ENCODE peak calls at places on chromosomes 2 and 18, in five cellular contexts. Q is CD4-positive, alpha-beta T cell; U is cardiac septum; O is activated naive CD4-positive, alpha-beta T cell treated with anti-CD3 and anti-CD28 coated beads for 36 hours; X is amniotic stem cell. I is an unnamed sample.

GRCh38 chr18:11974741-11975325 is 6.5 kb upstream of the IMPA2 start:
- DNase-seq in Q (no peak), U (no peak), O (no peak), X (no peak), I (no peak)

GRCh38 chr2:11213090-11213638 is 57.9 kb downstream of the SLC66A3 start:
- DNase-seq in Q (no peak), U (no peak), O (no peak), X (no peak), I (no peak)

GRCh38 chr2:197145471-197146056 is 165.0 kb downstream of the ANKRD44 start:
- DNase-seq in Q (peak; percentile 35), U (no peak), O (peak; percentile 16), X (no peak), I (peak; percentile 51)

GRCh38 chr2:59947917-59948534 is 605.4 kb downstream of the BCL11A start:
- DNase-seq in Q (no peak), U (no peak), O (no peak), X (no peak), I (no peak)

GRCh38 chr18:57806891-57807280 is 3.8 kb upstream of the ATP8B1 start:
- DNase-seq in Q (no peak), U (no peak), O (no peak), X (peak; percentile 55), I (no peak)

GRCh38 chr2:126733795-126734194 is 77.8 kb downstream of the GYPC start:
- DNase-seq in Q (no peak), U (no peak), O (no peak), X (no peak), I (no peak)

GRCh38 chr2:160415991-160416390 is 77.6 kb downstream of the RBMS1 start:
- DNase-seq in Q (no peak), U (no peak), O (no peak), X (peak; percentile 31), I (no peak)

GRCh38 chr2:12931211-12931844 is 214.6 kb downstream of the TRIB2 start:
- DNase-seq in Q (no peak), U (no peak), O (no peak), X (no peak), I (peak; percentile 53)

GRCh38 chr18:9738266-9738969 is 30.3 kb downstream of the RAB31 start:
- DNase-seq in Q (no peak), U (no peak), O (no peak), X (no peak), I (no peak)

GRCh38 chr2:121066526-121066925 is 218.5 kb downstream of the TFCP2L1 start:
- DNase-seq in Q (no peak), U (no peak), O (no peak), X (no peak), I (no peak)

GRCh38 chr2:24840962-24841945 is 48.0 kb downstream of the CENPO start:
- DNase-seq in Q (no peak), U (no peak), O (no peak), X (no peak), I (peak; percentile 37)

GRCh38 chr2:157256621-157257020 is 884 bp upstream of the GALNT5 start:
- DNase-seq in Q (no peak), U (no peak), O (peak; percentile 44), X (no peak), I (no peak)

GRCh38 chr2:162365392-162365791 is 21.5 kb downstream of the GCA start:
- DNase-seq in Q (no peak), U (no peak), O (no peak), X (no peak), I (no peak)

GRCh38 chr2:187429989-187430388 is 18.1 kb downstream of the CALCRL start:
- DNase-seq in Q (no peak), U (no peak), O (no peak), X (peak; percentile 13), I (no peak)

GRCh38 chr18:11392292-11392691 is 217.1 kb upstream of the SLC35G4 start:
- DNase-seq in Q (no peak), U (no peak), O (no peak), X (no peak), I (no peak)

GRCh38 chr2:27798476-27798875 is 27.0 kb downstream of the MRPL33 start:
- DNase-seq in Q (no peak), U (no peak), O (no peak), X (no peak), I (no peak)

GRCh38 chr2:19790291-19790690 is 111.5 kb downstream of the TTC32 start:
- DNase-seq in Q (no peak), U (no peak), O (no peak), X (no peak), I (no peak)

GRCh38 chr2:143264851-143265250 is 135.6 kb downstream of the ARHGAP15 start:
- DNase-seq in Q (no peak), U (no peak), O (no peak), X (peak; percentile 87), I (no peak)

GRCh38 chr18:68735498-68736343 is 20.8 kb upstream of the TMX3 start:
- DNase-seq in Q (no peak), U (no peak), O (peak; percentile 11), X (no peak), I (peak; percentile 8)

GRCh38 chr2:228602277-228602676 is 420.8 kb upstream of the SPHKAP start:
- DNase-seq in Q (no peak), U (no peak), O (no peak), X (no peak), I (no peak)

GRCh38 chr2:238865744-238866355 is 18.0 kb downstream of the TWIST2 start:
- DNase-seq in Q (no peak), U (peak; percentile 57), O (no peak), X (no peak), I (no peak)

GRCh38 chr2:15728247-15728721 is 136.6 kb downstream of the DDX1 start:
- DNase-seq in Q (no peak), U (no peak), O (no peak), X (no peak), I (peak; percentile 57)

GRCh38 chr2:72900191-72900825 is 13.1 kb downstream of the SPR start:
- DNase-seq in Q (no peak), U (no peak), O (no peak), X (no peak), I (no peak)

GRCh38 chr18:73691118-73691517 is 456.5 kb downstream of the FBXO15 start:
- DNase-seq in Q (no peak), U (no peak), O (no peak), X (no peak), I (no peak)

GRCh38 chr2:105739408-105739807 is 5.3 kb upstream of the NCK2 start:
- DNase-seq in Q (no peak), U (no peak), O (peak; percentile 72), X (no peak), I (no peak)

GRCh38 chr2:217160978-217161973 is 301.4 kb upstream of the TNP1 start:
- DNase-seq in Q (no peak), U (no peak), O (peak; percentile 10), X (no peak), I (no peak)

GRCh38 chr2:225072444-225072843 is 30.2 kb upstream of the DOCK10 start:
- DNase-seq in Q (no peak), U (no peak), O (no peak), X (no peak), I (no peak)

GRCh38 chr2:137942037-137942784 is 22.1 kb upstream of the HNMT start:
- DNase-seq in Q (no peak), U (no peak), O (no peak), X (no peak), I (no peak)

GRCh38 chr2:145682536-145683157 is 1162.7 kb upstream of the ZEB2 start:
- DNase-seq in Q (no peak), U (no peak), O (no peak), X (no peak), I (no peak)

GRCh38 chr18:43620936-43621335 is 343.6 kb upstream of the SYT4 start:
- DNase-seq in Q (no peak), U (no peak), O (no peak), X (no peak), I (peak; percentile 9)

GRCh38 chr2:42028571-42029148 is 19.2 kb upstream of the PKDCC start:
- DNase-seq in Q (no peak), U (no peak), O (no peak), X (no peak), I (no peak)

GRCh38 chr2:152825834-152826233 is 107.4 kb downstream of the ARL6IP6 start:
- DNase-seq in Q (no peak), U (no peak), O (no peak), X (no peak), I (no peak)

GRCh38 chr2:33051586-33052385 is 105.0 kb downstream of the LTBP1 start:
- DNase-seq in Q (no peak), U (no peak), O (no peak), X (no peak), I (no peak)

GRCh38 chr2:162053808-162054155 is 20.2 kb downstream of the DPP4 start:
- DNase-seq in Q (no peak), U (no peak), O (no peak), X (no peak), I (no peak)

GRCh38 chr18:51621103-51621969 is 423.9 kb upstream of the MEX3C start:
- DNase-seq in Q (no peak), U (no peak), O (peak; percentile 63), X (peak; percentile 0), I (peak; percentile 85)

GRCh38 chr2:233025706-233026105 is 6.8 kb upstream of the NEU2 start:
- DNase-seq in Q (no peak), U (no peak), O (no peak), X (no peak), I (no peak)

GRCh38 chr2:15636972-15637785 is 45.5 kb downstream of the DDX1 start:
- DNase-seq in Q (peak; percentile 47), U (no peak), O (peak; percentile 81), X (peak; percentile 44), I (peak; percentile 87)

GRCh38 chr2:46067501-46068292 is 229.5 kb upstream of the EPAS1 start:
- DNase-seq in Q (no peak), U (no peak), O (no peak), X (peak; percentile 84), I (no peak)

I was measured in midbrain.